ENCODE peak calls at places on chromosomes 16 and 17, in four cellular contexts. One of them, this sample, is unnamed.

GRCh38 chr16:65964752-65965151 is 401.7 kb upstream of the CDH5 start:
- DNase-seq in Peyer's patch: no peak
- DNase-seq in A549: no peak
- DNase-seq in uterus: no peak
- DNase-seq in this sample: no peak

GRCh38 chr16:3971261-3971660 is 90.7 kb upstream of the CREBBP start:
- DNase-seq in Peyer's patch: no peak
- DNase-seq in A549: no peak
- DNase-seq in uterus: no peak
- DNase-seq in this sample: peak

GRCh38 chr16:53622315-53622714 is 81.3 kb downstream of the RPGRIP1L start:
- DNase-seq in Peyer's patch: no peak
- DNase-seq in A549: no peak
- DNase-seq in uterus: no peak
- DNase-seq in this sample: no peak

GRCh38 chr17:49223517-49224197 is 6.9 kb downstream of the PHOSPHO1 start:
- DNase-seq in Peyer's patch: peak
- DNase-seq in A549: peak
- DNase-seq in uterus: peak
- DNase-seq in this sample: peak

GRCh38 chr17:488993-489757 is 136.6 kb upstream of the RPH3AL start:
- DNase-seq in Peyer's patch: no peak
- DNase-seq in A549: no peak
- DNase-seq in uterus: no peak
- DNase-seq in this sample: no peak

GRCh38 chr17:63189082-63189481 is 223.0 kb downstream of the TANC2 start:
- DNase-seq in Peyer's patch: no peak
- DNase-seq in A549: no peak
- DNase-seq in uterus: no peak
- DNase-seq in this sample: no peak

GRCh38 chr16:89002851-89003830 is 26.1 kb upstream of the CBFA2T3 start:
- DNase-seq in Peyer's patch: no peak
- DNase-seq in A549: no peak
- DNase-seq in uterus: no peak
- DNase-seq in this sample: no peak

GRCh38 chr17:44871546-44871945 is 23.9 kb downstream of the HIGD1B start:
- DNase-seq in Peyer's patch: no peak
- DNase-seq in A549: no peak
- DNase-seq in uterus: no peak
- DNase-seq in this sample: no peak

GRCh38 chr17:6523330-6523729 is 33.0 kb downstream of the PITPNM3 start:
- DNase-seq in Peyer's patch: no peak
- DNase-seq in A549: peak
- DNase-seq in uterus: no peak
- DNase-seq in this sample: peak

GRCh38 chr17:81002409-81003361 is 11.0 kb downstream of the CHMP6 start:
- DNase-seq in Peyer's patch: no peak
- DNase-seq in A549: no peak
- DNase-seq in uterus: peak
- DNase-seq in this sample: no peak

GRCh38 chr17:81059026-81059425 is 24.1 kb downstream of the BAIAP2 start:
- DNase-seq in Peyer's patch: no peak
- DNase-seq in A549: no peak
- DNase-seq in uterus: no peak
- DNase-seq in this sample: no peak

GRCh38 chr16:89615596-89616090 is 2.2 kb downstream of the DPEP1 start:
- DNase-seq in Peyer's patch: no peak
- DNase-seq in A549: peak
- DNase-seq in uterus: no peak
- DNase-seq in this sample: no peak

GRCh38 chr16:77869997-77870813 is 81.8 kb downstream of the VAT1L start:
- DNase-seq in Peyer's patch: no peak
- DNase-seq in A549: no peak
- DNase-seq in uterus: no peak
- DNase-seq in this sample: peak

GRCh38 chr17:33647976-33648375 is 354.9 kb upstream of the ASIC2 start:
- DNase-seq in Peyer's patch: no peak
- DNase-seq in A549: peak
- DNase-seq in uterus: peak
- DNase-seq in this sample: peak

GRCh38 chr16:70432800-70433455 is 6.0 kb downstream of the ST3GAL2 start:
- DNase-seq in Peyer's patch: peak
- DNase-seq in A549: no peak
- DNase-seq in uterus: no peak
- DNase-seq in this sample: no peak

GRCh38 chr16:83994087-83994486 is 26.0 kb downstream of the NECAB2 start:
- DNase-seq in Peyer's patch: no peak
- DNase-seq in A549: peak
- DNase-seq in uterus: no peak
- DNase-seq in this sample: no peak

GRCh38 chr17:61451538-61452300 is 503 bp upstream of the TBX4 start:
- DNase-seq in Peyer's patch: no peak
- DNase-seq in A549: no peak
- DNase-seq in uterus: no peak
- DNase-seq in this sample: no peak

GRCh38 chr16:66539628-66540469 is 10.1 kb downstream of the TK2 start:
- DNase-seq in Peyer's patch: peak
- DNase-seq in A549: no peak
- DNase-seq in uterus: no peak
- DNase-seq in this sample: peak

GRCh38 chr16:68290455-68290854 is 20.3 kb downstream of the SLC7A6OS start:
- DNase-seq in Peyer's patch: no peak
- DNase-seq in A549: no peak
- DNase-seq in uterus: no peak
- DNase-seq in this sample: no peak

GRCh38 chr17:6231886-6232767 is 161.9 kb downstream of the WSCD1 start:
- DNase-seq in Peyer's patch: no peak
- DNase-seq in A549: peak
- DNase-seq in uterus: no peak
- DNase-seq in this sample: no peak

GRCh38 chr17:28717578-28718316 is at the start of gene RAB34:
- DNase-seq in Peyer's patch: peak
- DNase-seq in A549: peak
- DNase-seq in uterus: peak
- DNase-seq in this sample: peak

GRCh38 chr17:77129568-77130301 is 11.0 kb upstream of the SEC14L1 start:
- DNase-seq in Peyer's patch: no peak
- DNase-seq in A549: no peak
- DNase-seq in uterus: no peak
- DNase-seq in this sample: no peak
- H3K27ac ChIP-seq in Peyer's patch: peak
- H3K27ac ChIP-seq in A549: peak
- H3K27ac ChIP-seq in uterus: peak
- H3K27ac ChIP-seq in this sample: peak

DNA sequence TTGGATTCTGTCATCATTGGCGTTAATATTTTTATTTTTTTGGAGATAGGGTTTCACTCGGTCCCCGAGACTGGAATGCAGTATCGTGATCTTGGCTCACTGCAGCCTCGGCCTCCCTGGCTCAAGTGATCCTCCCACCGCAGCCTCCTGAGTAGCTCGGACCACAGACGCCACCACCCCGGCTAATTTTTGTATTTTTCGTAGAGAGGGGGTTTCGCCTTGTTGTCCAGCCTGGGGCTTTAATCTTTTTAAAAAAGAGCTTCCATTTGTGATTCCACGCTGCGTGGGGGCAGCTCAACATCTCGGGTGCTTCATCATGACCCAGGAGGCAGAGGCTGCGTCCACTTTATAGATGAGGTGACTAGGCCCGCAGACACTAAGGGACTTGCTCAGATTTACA is 1.5 kb downstream of the BANP start:
- DNase-seq in Peyer's patch: no peak
- DNase-seq in A549: no peak
- DNase-seq in uterus: no peak
- DNase-seq in this sample: no peak
- H3K27ac ChIP-seq in Peyer's patch: no peak
- H3K27ac ChIP-seq in A549: peak
- H3K27ac ChIP-seq in uterus: no peak
- H3K27ac ChIP-seq in this sample: peak

GRCh38 chr17:75475851-75476250 is 19.4 kb downstream of the TMEM94 start:
- DNase-seq in Peyer's patch: no peak
- DNase-seq in A549: no peak
- DNase-seq in uterus: no peak
- DNase-seq in this sample: no peak

GRCh38 chr17:75474736-75475135 is 18.3 kb downstream of the TMEM94 start:
- DNase-seq in Peyer's patch: no peak
- DNase-seq in A549: no peak
- DNase-seq in uterus: no peak
- DNase-seq in this sample: no peak

GRCh38 chr17:75476752-75477492 is 20.5 kb downstream of the TMEM94 start:
- DNase-seq in Peyer's patch: no peak
- DNase-seq in A549: no peak
- DNase-seq in uterus: no peak
- DNase-seq in this sample: no peak

GRCh38 chr17:75476274-75476673 is 19.8 kb downstream of the TMEM94 start:
- DNase-seq in Peyer's patch: no peak
- DNase-seq in A549: no peak
- DNase-seq in uterus: peak
- DNase-seq in this sample: no peak

DNA sequence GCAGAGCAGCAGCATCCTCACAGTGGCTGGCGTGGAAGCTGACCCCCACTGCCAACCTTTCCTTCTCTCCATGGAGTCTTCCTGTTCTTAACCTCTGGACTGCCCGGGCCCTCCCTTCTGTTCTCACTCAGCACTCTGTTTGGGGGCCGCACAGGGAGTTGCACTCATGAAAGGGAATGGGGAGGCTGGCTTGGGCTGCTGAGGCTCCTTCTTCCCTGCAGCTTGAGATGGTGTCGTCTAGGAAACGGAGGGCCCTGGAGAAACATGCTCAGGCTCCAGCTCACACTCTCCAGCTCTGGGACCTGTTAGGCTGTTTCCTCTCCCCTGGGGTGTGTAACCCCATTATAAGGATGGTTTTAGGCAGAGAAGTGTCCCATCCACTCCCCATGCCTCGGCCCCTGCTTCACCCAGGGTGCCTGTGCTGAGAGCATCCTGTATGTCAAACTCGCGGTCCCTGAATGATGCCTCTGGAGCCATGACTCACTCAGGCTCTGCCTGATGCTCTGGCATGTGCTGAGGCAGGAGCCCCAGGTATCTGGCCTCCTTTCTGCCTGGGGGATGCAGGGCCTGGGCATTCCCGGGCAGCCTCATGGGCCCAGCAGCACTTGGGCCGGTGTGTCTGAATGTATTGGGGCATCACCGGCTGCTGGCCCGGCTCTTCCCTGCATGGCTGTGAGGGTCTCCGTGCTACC is 18.9 kb downstream of the TMEM94 start:
- DNase-seq in Peyer's patch: no peak
- DNase-seq in A549: no peak
- DNase-seq in uterus: no peak
- DNase-seq in this sample: no peak
- H3K27ac ChIP-seq in Peyer's patch: peak
- H3K27ac ChIP-seq in A549: no peak
- H3K27ac ChIP-seq in uterus: peak
- H3K27ac ChIP-seq in this sample: no peak

GRCh38 chr16:86732621-86733297 is 154.4 kb downstream of the FOXL1 start:
- DNase-seq in Peyer's patch: no peak
- DNase-seq in A549: no peak
- DNase-seq in uterus: no peak
- DNase-seq in this sample: no peak

GRCh38 chr16:86727131-86727530 is 148.8 kb downstream of the FOXL1 start:
- DNase-seq in Peyer's patch: no peak
- DNase-seq in A549: no peak
- DNase-seq in uterus: no peak
- DNase-seq in this sample: no peak

GRCh38 chr16:86733526-86734254 is 155.3 kb downstream of the FOXL1 start:
- DNase-seq in Peyer's patch: no peak
- DNase-seq in A549: no peak
- DNase-seq in uterus: no peak
- DNase-seq in this sample: no peak

GRCh38 chr16:86730597-86730996 is 152.2 kb downstream of the FOXL1 start:
- DNase-seq in Peyer's patch: no peak
- DNase-seq in A549: no peak
- DNase-seq in uterus: no peak
- DNase-seq in this sample: no peak

DNA sequence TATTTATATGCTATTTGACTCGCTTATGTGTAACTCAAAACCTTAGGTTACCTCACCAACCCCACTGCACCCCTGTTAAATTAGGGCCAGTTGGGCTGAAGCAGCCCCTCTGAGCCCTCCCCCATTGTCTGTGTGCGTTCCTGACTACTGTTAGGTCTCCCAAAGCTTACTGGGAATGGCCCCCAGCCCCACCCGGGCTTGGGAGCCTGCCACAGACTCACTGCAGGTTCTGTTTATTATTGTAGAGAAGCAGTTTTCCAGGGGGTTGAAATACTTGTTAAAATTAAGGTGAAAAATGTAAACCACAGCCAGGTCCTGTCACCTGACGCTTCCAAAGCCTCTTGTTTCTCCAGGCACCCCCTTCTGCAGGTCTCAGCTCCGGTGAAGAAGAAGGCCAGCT is 151.7 kb downstream of the FOXL1 start:
- DNase-seq in Peyer's patch: no peak
- DNase-seq in A549: no peak
- DNase-seq in uterus: no peak
- DNase-seq in this sample: no peak
- H3K27ac ChIP-seq in Peyer's patch: no peak
- H3K27ac ChIP-seq in A549: no peak
- H3K27ac ChIP-seq in uterus: no peak
- H3K27ac ChIP-seq in this sample: no peak

GRCh38 chr16:17544785-17545184 is 74.0 kb upstream of the XYLT1 start:
- DNase-seq in Peyer's patch: peak
- DNase-seq in A549: no peak
- DNase-seq in uterus: no peak
- DNase-seq in this sample: no peak

GRCh38 chr16:17552351-17552750 is 81.6 kb upstream of the XYLT1 start:
- DNase-seq in Peyer's patch: no peak
- DNase-seq in A549: no peak
- DNase-seq in uterus: no peak
- DNase-seq in this sample: no peak

GRCh38 chr16:17544304-17544703 is 73.5 kb upstream of the XYLT1 start:
- DNase-seq in Peyer's patch: no peak
- DNase-seq in A549: no peak
- DNase-seq in uterus: no peak
- DNase-seq in this sample: no peak

GRCh38 chr16:17543073-17543472 is 72.3 kb upstream of the XYLT1 start:
- DNase-seq in Peyer's patch: no peak
- DNase-seq in A549: no peak
- DNase-seq in uterus: no peak
- DNase-seq in this sample: no peak

GRCh38 chr16:17548825-17549224 is 78.1 kb upstream of the XYLT1 start:
- DNase-seq in Peyer's patch: no peak
- DNase-seq in A549: no peak
- DNase-seq in uterus: no peak
- DNase-seq in this sample: no peak
- H3K27ac ChIP-seq in Peyer's patch: no peak
- H3K27ac ChIP-seq in A549: no peak
- H3K27ac ChIP-seq in uterus: no peak
- H3K27ac ChIP-seq in this sample: no peak